ENCODE peak calls at places on chromosome 1, in six cellular contexts. I is epithelial cell of esophagus; W is H4; E is GM03348; S is natural killer cell treated with Interleukin-12 subunit alpha and Interleukin-12 subunit beta and Interleukin-15 and Interleukin-18, amount 100 ng/mL, for 72 hours; F is EH. O is an unnamed sample.

GRCh38 chr1:52237430-52237829 is 95.5 kb downstream of the ZFYVE9 start:
- DNase-seq in E (peak; percentile 41), F (peak; percentile 79), S (no peak), I (peak; percentile 66), W (peak; percentile 54), O (no peak)

GRCh38 chr1:41317356-41317755 is 43.9 kb upstream of the FOXO6 start:
- DNase-seq in S (no peak), F (peak; percentile 77), I (peak; percentile 46), W (no peak), E (peak; percentile 36), O (no peak)

GRCh38 chr1:1881727-1882126 is 9.2 kb downstream of the GNB1 start:
- DNase-seq in I (no peak), W (no peak), F (no peak), E (no peak), S (no peak), O (no peak)

GRCh38 chr1:224623743-224624333 is 7.7 kb downstream of the CNIH3 start:
- DNase-seq in I (peak; percentile 44), E (peak; percentile 79), S (peak; percentile 79), W (peak; percentile 98), F (peak; percentile 95), O (peak; percentile 66)

GRCh38 chr1:36258960-36259344 is 34.7 kb downstream of the THRAP3 start:
- DNase-seq in I (peak; percentile 39), W (no peak), S (no peak), E (no peak), F (no peak), O (no peak)

GRCh38 chr1:109768335-109768650 is 4.6 kb upstream of the EPS8L3 start:
- DNase-seq in W (no peak), E (no peak), F (no peak), I (no peak), S (no peak), O (no peak)

GRCh38 chr1:167663002-167663772 is 33.2 kb downstream of the RCSD1 start:
- DNase-seq in F (peak; percentile 77), E (peak; percentile 81), W (peak; percentile 21), S (no peak), I (peak; percentile 91), O (no peak)

GRCh38 chr1:213138391-213138790 is 87.3 kb downstream of the RPS6KC1 start:
- DNase-seq in F (no peak), I (no peak), S (no peak), E (no peak), W (no peak), O (no peak)

GRCh38 chr1:66809736-66810326 is 8.8 kb upstream of the INSL5 start:
- DNase-seq in F (peak; percentile 15), I (no peak), W (peak; percentile 44), E (no peak), S (no peak), O (no peak)

GRCh38 chr1:11473635-11474034 is 5.3 kb upstream of the DISP3 start:
- DNase-seq in S (no peak), I (peak; percentile 46), F (peak; percentile 44), E (peak; percentile 27), W (no peak), O (no peak)

GRCh38 chr1:32332290-32333079 is 3.5 kb downstream of the MARCKSL1 start:
- DNase-seq in I (peak; percentile 71), F (no peak), S (no peak), E (no peak), W (no peak), O (no peak)

GRCh38 chr1:116018007-116018406 is 41.7 kb downstream of the SLC22A15 start:
- DNase-seq in S (no peak), I (no peak), F (no peak), W (no peak), E (no peak), O (no peak)

GRCh38 chr1:98929456-98929855 is 75.2 kb downstream of the PLPPR5 start:
- DNase-seq in E (no peak), I (no peak), F (no peak), W (no peak), S (no peak), O (no peak)

GRCh38 chr1:90223401-90223800 is 228.5 kb downstream of the ZNF326 start:
- DNase-seq in I (no peak), E (no peak), W (no peak), F (no peak), S (no peak), O (no peak)

GRCh38 chr1:224189561-224189960 is 6.5 kb downstream of the DEGS1 start:
- DNase-seq in E (no peak), S (no peak), W (no peak), F (peak; percentile 29), I (no peak), O (no peak)

GRCh38 chr1:8985915-8986813 is 40.1 kb downstream of the SLC2A7 start:
- DNase-seq in S (no peak), E (peak; percentile 91), F (peak; percentile 99), I (peak; percentile 97), W (peak; percentile 90), O (no peak)

GRCh38 chr1:87123610-87124009 is 205.1 kb upstream of the LMO4 start:
- DNase-seq in F (no peak), S (no peak), W (no peak), E (no peak), I (no peak), O (no peak)

GRCh38 chr1:107647012-107647411 is 318.0 kb downstream of the VAV3 start:
- DNase-seq in F (no peak), S (no peak), E (no peak), I (no peak), W (no peak), O (no peak)

GRCh38 chr1:184945678-184946412 is 28.5 kb downstream of the NIBAN1 start:
- DNase-seq in I (no peak), E (peak; percentile 63), F (peak; percentile 56), W (no peak), S (no peak), O (no peak)

GRCh38 chr1:176720835-176721234 is 257.9 kb downstream of the PAPPA2 start:
- DNase-seq in F (no peak), S (no peak), W (no peak), E (no peak), I (no peak), O (no peak)

GRCh38 chr1:104082221-104082620 is 332.5 kb downstream of the AMY1C start:
- DNase-seq in F (no peak), W (no peak), I (no peak), E (no peak), S (no peak), O (no peak)

GRCh38 chr1:243495442-243496172 is 239.8 kb downstream of the SDCCAG8 start:
- DNase-seq in I (no peak), W (peak; percentile 43), E (peak; percentile 68), S (no peak), F (peak; percentile 27), O (no peak)

GRCh38 chr1:212794561-212795014 is 2.9 kb downstream of the TATDN3 start:
- DNase-seq in S (no peak), I (no peak), F (no peak), W (no peak), E (no peak), O (no peak)

GRCh38 chr1:11858968-11859871 is 475 bp upstream of the NPPB start:
- DNase-seq in F (peak; percentile 68), S (peak; percentile 64), E (peak; percentile 83), I (peak; percentile 58), W (peak; percentile 52), O (peak; percentile 68)

GRCh38 chr1:228151170-228151513 is 1.4 kb downstream of the GJC2 start:
- DNase-seq in F (no peak), E (no peak), I (no peak), W (no peak), S (peak; percentile 37), O (no peak)